ENCODE peak calls at places on chromosomes 2 and 18, in eight cellular contexts. J, M, R, D, N, Y, I and B are unnamed samples.
A peak's percentile ranks its signal among the peaks of the same experiment; 100 is the strongest.

GRCh38 chr2:102080451-102081054 is 62.0 kb upstream of the IL1R1 start:
- DNase-seq in J (no peak), Y (no peak), N (peak; percentile 23), R (no peak), M (no peak), D (no peak), I (no peak), B (no peak)

GRCh38 chr2:224584768-224585204 is 377 bp downstream of the CUL3 start:
- DNase-seq in Y (peak; percentile 34), M (peak; percentile 34), I (no peak), R (peak; percentile 47), N (peak; percentile 67), D (peak; percentile 37), J (peak; percentile 68), B (peak; percentile 48)

GRCh38 chr18:49767111-49768050 is 46.0 kb downstream of the ACAA2 start:
- DNase-seq in N (no peak), M (no peak), J (no peak), R (no peak), Y (no peak), D (no peak), I (no peak), B (no peak)

GRCh38 chr2:120949027-120949956 is 213.6 kb downstream of the GLI2 start:
- DNase-seq in N (peak; percentile 42), J (no peak), D (no peak), I (no peak), M (peak; percentile 79), Y (no peak), R (peak; percentile 65), B (no peak)

GRCh38 chr2:1550658-1551316 is 137.5 kb downstream of the TPO start:
- DNase-seq in R (peak; percentile 70), J (peak; percentile 73), I (no peak), N (peak; percentile 50), Y (peak; percentile 75), M (peak; percentile 90), D (peak; percentile 45), B (no peak)

GRCh38 chr2:95574506-95574905 is 17.3 kb upstream of the TRIM43 start:
- DNase-seq in M (no peak), I (no peak), R (no peak), Y (no peak), J (no peak), D (no peak), N (no peak), B (no peak)

GRCh38 chr2:15753811-15754702 is 162.4 kb downstream of the DDX1 start:
- DNase-seq in J (no peak), N (no peak), D (no peak), M (no peak), R (no peak), I (no peak), Y (no peak), B (no peak)

GRCh38 chr2:105396254-105397024 is 2.4 kb downstream of the FHL2 start:
- DNase-seq in J (peak; percentile 91), M (peak; percentile 51), Y (no peak), N (peak; percentile 100), D (peak; percentile 59), I (no peak), R (no peak), B (no peak)

GRCh38 chr18:59029663-59030421 is 109.8 kb upstream of the SEC11C start:
- DNase-seq in M (no peak), N (no peak), D (no peak), I (peak; percentile 63), J (no peak), Y (no peak), R (no peak), B (peak; percentile 31)

GRCh38 chr2:136305517-136306192 is 187.7 kb upstream of the CXCR4 start:
- DNase-seq in D (no peak), R (no peak), I (no peak), M (no peak), Y (no peak), N (no peak), J (peak; percentile 17), B (no peak)

GRCh38 chr2:193584522-193584938 is 1389.8 kb upstream of the TMEFF2 start:
- DNase-seq in M (peak; percentile 6), I (no peak), N (peak; percentile 54), R (peak; percentile 30), J (peak; percentile 45), Y (no peak), D (no peak), B (no peak)